ENCODE peak calls at places on chromosomes 6 and 20, in eight cellular contexts. G, L, T, Y, S, B, A and Z are unnamed samples.

GRCh38 chr6:15811107-15811506 is 148.3 kb upstream of the DTNBP1 start:
- DNase-seq in S (no peak), Y (no peak), G (no peak), T (no peak), L (no peak), B (no peak), A (no peak), Z (no peak)

GRCh38 chr6:56432194-56432593 is 184.8 kb upstream of the COL21A1 start:
- DNase-seq in T (no peak), G (no peak), A (no peak), Y (no peak), S (no peak), L (no peak), B (no peak), Z (no peak)

GRCh38 chr6:1256435-1257008 is 55.4 kb upstream of the FOXQ1 start:
- DNase-seq in L (no peak), B (no peak), T (no peak), G (no peak), S (no peak), A (no peak), Y (no peak), Z (no peak)

GRCh38 chr20:7094438-7094997 is 327.0 kb downstream of the BMP2 start:
- DNase-seq in Y (peak; percentile 38), B (peak; percentile 80), S (no peak), T (no peak), G (peak; percentile 8), A (no peak), L (no peak), Z (no peak)

GRCh38 chr6:132354517-132355167 is 46.6 kb downstream of the MOXD1 start:
- DNase-seq in Y (no peak), A (peak; percentile 24), B (no peak), T (no peak), G (no peak), S (peak; percentile 81), L (peak; percentile 7), Z (no peak)

GRCh38 chr6:131655951-131656350 is 18.8 kb downstream of the ENPP3 start:
- DNase-seq in L (no peak), G (no peak), T (no peak), Y (no peak), B (no peak), S (no peak), A (no peak), Z (no peak)

GRCh38 chr6:44072959-44073611 is 54.2 kb downstream of the MRPL14 start:
- DNase-seq in G (peak; percentile 94), B (peak; percentile 50), S (peak; percentile 57), A (peak; percentile 80), L (no peak), Y (peak; percentile 82), T (no peak), Z (peak; percentile 44)

GRCh38 chr6:15453622-15454021 is 207.8 kb downstream of the JARID2 start:
- DNase-seq in B (no peak), T (no peak), Y (no peak), A (no peak), G (no peak), L (no peak), S (no peak), Z (no peak)

GRCh38 chr6:71675386-71675785 is 211.0 kb upstream of the RIMS1 start:
- DNase-seq in G (no peak), S (no peak), A (no peak), T (no peak), L (no peak), Y (no peak), B (no peak), Z (no peak)

GRCh38 chr20:46307139-46307998 is 929 bp downstream of the CDH22 start:
- DNase-seq in T (no peak), S (peak; percentile 71), G (peak; percentile 61), Y (peak; percentile 50), A (peak; percentile 75), L (no peak), B (peak; percentile 66), Z (peak; percentile 10)

GRCh38 chr6:50457351-50457750 is 256.0 kb upstream of the TFAP2D start:
- DNase-seq in A (no peak), Y (no peak), S (no peak), T (no peak), B (no peak), L (no peak), G (no peak), Z (no peak)